ENCODE peak calls at places on chromosome 5, in eight cellular contexts. L is Ammon's horn; I is Kasumi-1; C is stimulated activated CD8-positive, alpha-beta memory T cell treated with anti-CD3 and anti-CD28 coated beads, Interleukin-2, amount 100 ng/mL, for 1 hour; U is activated CD8-positive, alpha-beta memory T cell treated with anti-CD3 and anti-CD28 coated beads for 24 hours; X is pons; W is stimulated activated CD4-positive, alpha-beta T cell treated with anti-CD3 and anti-CD28 coated beads, Interleukin-15, amount 100 ng/mL, for 24 hours; N is HS-27A. K is an unnamed sample.

GRCh38 chr5:179732918-179733763 is 519 bp downstream of the MAML1 start:
- DNase-seq in L (peak), I (no peak), C (peak), U (no peak), X (peak), W (peak), N (peak), K (no peak)

GRCh38 chr5:1009359-1010180 is 968 bp downstream of the NKD2 start:
- DNase-seq in L (no peak), I (no peak), C (no peak), U (no peak), X (no peak), W (peak), N (no peak), K (no peak)

GRCh38 chr5:42950466-42951168 is 89.5 kb downstream of the ANXA2R start:
- DNase-seq in L (peak), I (peak), C (peak), U (peak), X (peak), W (peak), N (peak), K (peak)

GRCh38 chr5:176578391-176578808 is 29.3 kb downstream of the CDHR2 start:
- DNase-seq in L (no peak), I (peak), C (peak), U (no peak), X (no peak), W (peak), N (no peak), K (peak)

GRCh38 chr5:55634204-55634785 is 77.8 kb downstream of the SLC38A9 start:
- DNase-seq in L (no peak), I (no peak), C (no peak), U (no peak), X (no peak), W (no peak), N (no peak), K (no peak)

GRCh38 chr5:150525163-150525562 is 17.2 kb downstream of the NDST1 start:
- DNase-seq in L (no peak), I (no peak), C (no peak), U (no peak), X (no peak), W (no peak), N (no peak), K (no peak)

GRCh38 chr5:176319827-176320554 is 41.6 kb downstream of the KIAA1191 start:
- DNase-seq in L (no peak), I (peak), C (no peak), U (no peak), X (no peak), W (no peak), N (no peak), K (no peak)

GRCh38 chr5:71891856-71892255 is 172.8 kb downstream of the CARTPT start:
- DNase-seq in L (no peak), I (no peak), C (no peak), U (no peak), X (no peak), W (no peak), N (no peak), K (peak)

GRCh38 chr5:67221487-67222242 is 25.1 kb upstream of the CD180 start:
- DNase-seq in L (peak), I (peak), C (no peak), U (peak), X (peak), W (peak), N (no peak), K (no peak)

GRCh38 chr5:83834306-83834705 is 113.7 kb upstream of the HAPLN1 start:
- DNase-seq in L (no peak), I (no peak), C (no peak), U (no peak), X (no peak), W (no peak), N (no peak), K (no peak)

GRCh38 chr5:74028406-74028805 is 402.4 kb downstream of the ARHGEF28 start:
- DNase-seq in L (no peak), I (no peak), C (no peak), U (no peak), X (no peak), W (no peak), N (no peak), K (peak)

GRCh38 chr5:15951126-15951525 is 228.5 kb downstream of the MARCHF11 start:
- DNase-seq in L (no peak), I (no peak), C (no peak), U (no peak), X (no peak), W (no peak), N (no peak), K (no peak)

K was measured in PC-9.